ENCODE peak calls at places on chromosomes 11 and 22, in ten cellular contexts. Z is ovary; H is lung; X is LHCN-M2; Q is smooth muscle cell of the brain vasculature; A is lung microvascular endothelial cell; O is M059J; T is NCI-H1105 treated with DMSO at 0.1 percent for 48 hours; V is naive thymus-derived CD4-positive, alpha-beta T cell; W is activated CD4-positive, alpha-beta T cell treated with anti-CD3 and anti-CD28 coated beads for 24 hours. E is an unnamed sample.
A peak's percentile ranks its signal among the peaks of the same experiment; 100 is the strongest.

GRCh38 chr11:69830086-69830485 is 10.9 kb upstream of the FGF3 start:
- DNase-seq in Z (no peak), H (no peak), X (no peak), Q (no peak), A (no peak), O (no peak), T (no peak), V (no peak), W (no peak), E (no peak)

GRCh38 chr11:18581825-18582224 is 6.7 kb downstream of the UEVLD start:
- DNase-seq in Z (no peak), H (no peak), X (no peak), Q (no peak), A (no peak), O (no peak), T (no peak), V (no peak), W (no peak), E (no peak)

GRCh38 chr22:29309332-29310064 is 3.0 kb downstream of the GAS2L1 start:
- DNase-seq in Z (no peak), H (no peak), X (no peak), Q (no peak), A (peak; percentile 65), O (peak; percentile 65), T (no peak), V (no peak), W (no peak), E (no peak)

GRCh38 chr11:62974848-62975522 is 9.8 kb downstream of the SLC22A6 start:
- DNase-seq in Z (no peak), H (no peak), X (peak; percentile 16), Q (no peak), A (peak; percentile 21), O (peak; percentile 31), T (peak; percentile 89), V (no peak), W (no peak), E (no peak)

GRCh38 chr22:31084811-31085492 is 3.8 kb downstream of the SMTN start:
- DNase-seq in Z (peak; percentile 84), H (peak; percentile 84), X (peak; percentile 76), Q (no peak), A (peak; percentile 81), O (no peak), T (peak; percentile 22), V (peak; percentile 91), W (peak; percentile 78), E (peak; percentile 83)

GRCh38 chr22:43263645-43264514 is 76.9 kb upstream of the TTLL12 start:
- DNase-seq in Z (peak; percentile 86), H (peak; percentile 65), X (peak; percentile 58), Q (peak; percentile 21), A (peak; percentile 100), O (peak; percentile 88), T (peak; percentile 54), V (peak; percentile 74), W (peak; percentile 66), E (peak; percentile 88)

GRCh38 chr11:130487390-130488186 is 39.1 kb downstream of the ADAMTS15 start:
- DNase-seq in Z (no peak), H (peak; percentile 27), X (no peak), Q (no peak), A (no peak), O (no peak), T (no peak), V (no peak), W (no peak), E (no peak)

GRCh38 chr11:65720237-65720934 is at the start of gene RNASEH2C:
- DNase-seq in Z (peak; percentile 77), H (peak; percentile 81), X (peak; percentile 85), Q (peak; percentile 61), A (peak; percentile 89), O (peak; percentile 87), T (peak; percentile 77), V (peak; percentile 83), W (peak; percentile 69), E (peak; percentile 63)

GRCh38 chr11:101127699-101128570 is 1.7 kb downstream of the PGR start:
- DNase-seq in Z (peak; percentile 54), H (peak; percentile 28), X (no peak), Q (no peak), A (no peak), O (no peak), T (no peak), V (peak; percentile 19), W (no peak), E (no peak)

GRCh38 chr11:77908835-77909234 is 85.6 kb downstream of the INTS4 start:
- DNase-seq in Z (no peak), H (no peak), X (no peak), Q (no peak), A (no peak), O (no peak), T (no peak), V (no peak), W (no peak), E (no peak)

GRCh38 chr22:24060375-24060788 is 49.3 kb downstream of the CABIN1 start:
- DNase-seq in Z (peak; percentile 30), H (no peak), X (peak; percentile 86), Q (peak; percentile 83), A (peak; percentile 78), O (peak; percentile 94), T (no peak), V (no peak), W (no peak), E (no peak)

GRCh38 chr11:95108159-95108611 is 18.5 kb downstream of the ENDOD1 start:
- DNase-seq in Z (no peak), H (no peak), X (peak; percentile 47), Q (peak; percentile 33), A (peak; percentile 90), O (peak; percentile 59), T (no peak), V (no peak), W (no peak), E (no peak)

GRCh38 chr22:29260601-29261315 is 7.0 kb downstream of the RHBDD3 start:
- DNase-seq in Z (no peak), H (no peak), X (peak; percentile 23), Q (no peak), A (no peak), O (no peak), T (no peak), V (no peak), W (no peak), E (no peak)

GRCh38 chr22:31155425-31155824 is 4.6 kb upstream of the RNF185 start:
- DNase-seq in Z (no peak), H (no peak), X (no peak), Q (no peak), A (no peak), O (peak; percentile 36), T (no peak), V (no peak), W (no peak), E (no peak)

GRCh38 chr11:69704508-69705245 is 855 bp upstream of the FGF19 start:
- DNase-seq in Z (no peak), H (no peak), X (no peak), Q (no peak), A (peak; percentile 40), O (no peak), T (peak; percentile 53), V (no peak), W (no peak), E (no peak)

GRCh38 chr22:37533995-37534394 is 14.8 kb upstream of the CARD10 start:
- DNase-seq in Z (no peak), H (no peak), X (peak; percentile 91), Q (no peak), A (no peak), O (peak; percentile 74), T (peak; percentile 3), V (no peak), W (no peak), E (no peak)

GRCh38 chr22:23274146-23274526 is 93.8 kb downstream of the BCR start:
- DNase-seq in Z (no peak), H (no peak), X (no peak), Q (no peak), A (no peak), O (no peak), T (no peak), V (no peak), W (no peak), E (no peak)

GRCh38 chr11:72625746-72626636 is 48.2 kb downstream of the PDE2A start:
- DNase-seq in Z (peak; percentile 69), H (no peak), X (no peak), Q (no peak), A (peak; percentile 97), O (no peak), T (no peak), V (no peak), W (no peak), E (no peak)

GRCh38 chr11:17351510-17352176 is at the start of gene NCR3LG1:
- DNase-seq in Z (peak; percentile 69), H (peak; percentile 56), X (peak; percentile 45), Q (no peak), A (peak; percentile 48), O (peak; percentile 25), T (peak; percentile 38), V (peak; percentile 74), W (no peak), E (peak; percentile 61)

GRCh38 chr11:116492600-116492999 is 280.2 kb downstream of the BUD13 start:
- DNase-seq in Z (no peak), H (no peak), X (no peak), Q (no peak), A (no peak), O (no peak), T (no peak), V (no peak), W (no peak), E (no peak)

GRCh38 chr22:24599514-24599913 is 3.5 kb upstream of the GGT1 start:
- DNase-seq in Z (no peak), H (no peak), X (no peak), Q (no peak), A (no peak), O (no peak), T (no peak), V (no peak), W (no peak), E (no peak)

GRCh38 chr11:86151188-86152005 is 82.5 kb upstream of the PICALM start:
- DNase-seq in Z (peak; percentile 58), H (peak; percentile 55), X (peak; percentile 73), Q (no peak), A (no peak), O (peak; percentile 96), T (peak; percentile 2), V (no peak), W (no peak), E (no peak)